ENCODE peak calls at places on chromosome 22, in ten cellular contexts. Q is heart left ventricle, J is body of pancreas, C is transverse colon, A is tibial nerve, L is spleen, N is uterus, K is HCT116, I is ovary, X is testis. S is an unnamed sample. For H3K36me3, the result is how much of the 10 kb centered on the place peaks cover.

GRCh38 chr22:11066458-11067285 is 4461.3 kb upstream of the OR11H1 start:
- DNase-seq in C (no peak), K (no peak), N (no peak), J (no peak), I (peak), L (peak), Q (peak), X (no peak), A (no peak), S (no peak)

GRCh38 chr22:30655532-30655931 is 12.1 kb downstream of the DUSP18 start:
- DNase-seq in Q (no peak), A (no peak), I (no peak), J (no peak), X (no peak), K (no peak), C (no peak), L (no peak), N (no peak), S (no peak)

GRCh38 chr22:28716686-28717085 is 24.9 kb downstream of the CHEK2 start:
- DNase-seq in N (no peak), K (no peak), C (no peak), I (no peak), X (no peak), L (no peak), A (no peak), Q (no peak), J (no peak), S (no peak)

GRCh38 chr22:48709453-48709852 is 1118.2 kb downstream of the BRD1 start:
- DNase-seq in K (no peak), I (no peak), N (no peak), L (peak), C (no peak), Q (no peak), J (no peak), A (no peak), X (no peak), S (no peak)

GRCh38 chr22:20197407-20198030 is 46.7 kb upstream of the CCDC188 start:
- DNase-seq in C (no peak), X (no peak), N (no peak), J (no peak), K (no peak), L (no peak), A (no peak), Q (no peak), I (no peak), S (no peak)

GRCh38 chr22:48104786-48105185 is 1342.3 kb downstream of the TBC1D22A start:
- DNase-seq in N (no peak), X (no peak), C (no peak), A (no peak), K (no peak), J (no peak), Q (no peak), I (no peak), L (no peak), S (no peak)

GRCh38 chr22:33917744-33918406 is 2.4 kb downstream of the LARGE1 start:
- DNase-seq in A (no peak), I (no peak), N (no peak), C (no peak), Q (no peak), K (no peak), L (no peak), J (no peak), X (no peak), S (no peak)

GRCh38 chr22:36279219-36279666 is 26.3 kb downstream of the APOL1 start:
- DNase-seq in N (peak), X (no peak), C (no peak), I (no peak), K (no peak), A (no peak), J (no peak), L (no peak), Q (no peak), S (no peak)

GRCh38 chr22:44786610-44787009 is 34.2 kb downstream of the ARHGAP8 start:
- DNase-seq in Q (no peak), C (no peak), X (no peak), L (peak), I (no peak), J (no peak), N (no peak), K (no peak), A (no peak), S (no peak)

GRCh38 chr22:31605851-31606585 is 56.0 kb downstream of the PISD start:
- DNase-seq in A (no peak), L (no peak), I (no peak), J (no peak), N (no peak), X (no peak), C (no peak), Q (no peak), K (no peak), S (no peak)

GRCh38 chr22:37249946-37250345 is 5.9 kb upstream of the RAC2 start:
- DNase-seq in I (no peak), J (no peak), N (no peak), K (no peak), A (no peak), Q (no peak), X (no peak), C (no peak), L (peak), S (no peak)

GRCh38 chr22:21694795-21695431 is 29.1 kb downstream of the PPIL2 start:
- DNase-seq in C (no peak), K (no peak), A (no peak), N (no peak), L (no peak), Q (no peak), I (no peak), J (no peak), X (no peak), S (no peak)

GRCh38 chr22:21791635-21792625 is 56.3 kb upstream of the YPEL1 start:
- DNase-seq in I (no peak), K (no peak), N (no peak), J (no peak), A (no peak), L (no peak), C (no peak), Q (no peak), X (no peak), S (no peak)

GRCh38 chr22:45319319-45319675 is 9.6 kb downstream of the FAM118A start:
- DNase-seq in X (peak), L (no peak), C (no peak), Q (no peak), N (no peak), I (peak), A (no peak), K (no peak), J (no peak), S (no peak)

GRCh38 chr22:26484360-26484706 is 656 bp downstream of the SRRD start:
- DNase-seq in K (no peak), L (no peak), A (no peak), N (no peak), C (no peak), J (no peak), Q (no peak), X (no peak), I (no peak), S (no peak)

GRCh38 chr22:48891688-48892380 is 935.8 kb downstream of the BRD1 start:
- DNase-seq in L (no peak), Q (no peak), K (no peak), C (no peak), N (no peak), A (no peak), X (no peak), I (no peak), J (no peak), S (peak)

GRCh38 chr22:48305726-48306235 is 1521.9 kb downstream of the BRD1 start:
- DNase-seq in Q (no peak), N (no peak), K (no peak), L (no peak), C (no peak), J (no peak), X (no peak), A (no peak), I (no peak), S (no peak)

GRCh38 chr22:23055448-23056179 is 14.7 kb upstream of the GNAZ start:
- DNase-seq in A (no peak), J (no peak), I (no peak), L (peak), K (no peak), Q (no peak), C (no peak), N (no peak), X (no peak), S (no peak)

GRCh38 chr22:23245045-23245798 is 64.9 kb downstream of the BCR start:
- DNase-seq in J (no peak), Q (no peak), L (no peak), A (no peak), C (no peak), N (no peak), X (no peak), I (no peak), K (no peak), S (peak)

GRCh38 chr22:37189011-37189466 is 992 bp upstream of the C1QTNF6 start:
- DNase-seq in L (no peak), J (no peak), N (no peak), K (peak), C (no peak), X (no peak), A (no peak), I (no peak), Q (no peak), S (no peak)

GRCh38 chr22:23970816-23971482 is 3.3 kb downstream of the DDT start:
- DNase-seq in K (no peak), X (no peak), N (no peak), J (no peak), L (no peak), A (no peak), Q (no peak), I (no peak), C (no peak), S (no peak)

GRCh38 chr22:23212061-23213030 is 32.0 kb downstream of the BCR start:
- DNase-seq in A (no peak), N (no peak), C (no peak), I (no peak), K (no peak), X (no peak), J (no peak), Q (no peak), L (peak), S (no peak)

GRCh38 chr22:44776535-44777363 is 24.4 kb downstream of the ARHGAP8 start:
- DNase-seq in N (no peak), Q (no peak), K (no peak), X (no peak), I (no peak), L (no peak), J (no peak), A (no peak), C (peak), S (no peak)

GRCh38 chr22:19173047-19174035 is 5.2 kb downstream of the SLC25A1 start:
- DNase-seq in L (peak), Q (no peak), C (peak), N (no peak), K (no peak), I (no peak), X (no peak), A (no peak), J (no peak), S (no peak)

GRCh38 chr22:19175026-19175601 is 3.4 kb downstream of the SLC25A1 start:
- DNase-seq in J (no peak), K (no peak), L (no peak), C (no peak), I (no peak), A (no peak), X (no peak), N (no peak), Q (no peak), S (no peak)

GRCh38 chr22:19175602-19176174 is 2.8 kb downstream of the SLC25A1 start:
- DNase-seq in K (no peak), A (no peak), J (no peak), L (no peak), N (no peak), C (no peak), X (no peak), I (no peak), Q (no peak), S (no peak)

GRCh38 chr22:19176175-19176630 is 2.3 kb downstream of the SLC25A1 start:
- DNase-seq in X (no peak), I (no peak), K (no peak), J (no peak), N (no peak), Q (no peak), L (no peak), C (no peak), A (no peak), S (peak)

DNA sequence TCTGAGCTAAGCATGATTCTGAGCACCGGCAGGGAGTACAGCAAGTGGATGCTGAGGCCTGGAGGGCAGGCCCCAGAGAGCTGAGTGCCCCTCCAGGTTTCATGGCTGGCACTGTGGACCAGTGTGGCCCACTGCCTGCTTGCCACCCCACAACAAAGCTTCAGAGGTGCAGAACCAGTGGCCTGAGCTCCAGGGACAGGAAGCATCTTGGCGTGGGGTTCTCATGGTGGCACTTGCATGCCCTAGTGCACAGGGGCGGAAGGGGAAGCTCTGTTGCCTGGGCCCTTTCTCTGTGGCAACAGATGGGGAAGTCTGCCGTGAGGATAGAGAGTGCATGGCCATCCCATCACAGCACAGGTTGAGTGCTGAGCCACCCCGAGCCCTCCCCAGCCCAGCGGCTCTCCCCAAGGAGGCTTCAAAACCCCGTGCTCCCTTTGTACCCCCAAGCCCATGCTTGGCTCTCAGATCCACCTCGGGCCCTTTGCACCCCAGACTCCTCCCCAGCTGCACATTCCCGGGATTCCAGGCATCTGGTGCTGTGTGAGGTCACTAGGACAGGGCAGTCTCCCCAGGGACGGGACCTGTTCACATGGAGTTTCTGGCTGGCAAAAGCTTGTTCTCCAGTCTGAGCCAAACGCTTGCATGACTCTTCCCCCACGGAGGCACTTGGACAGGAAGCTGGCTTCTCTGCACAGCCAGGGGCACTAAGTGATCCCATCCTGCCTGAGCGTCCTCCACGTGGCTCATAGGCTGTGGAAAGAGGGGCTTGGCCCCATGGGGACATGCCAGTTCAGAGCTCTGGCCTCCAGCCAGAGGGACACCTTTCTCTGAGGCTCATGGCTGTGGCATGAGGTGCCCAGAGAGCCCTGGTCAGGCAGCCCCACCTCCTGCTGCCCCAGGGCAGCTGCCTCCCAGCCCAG is 4.2 kb downstream of the SLC25A1 start:
- DNase-seq in X (peak), A (no peak), C (no peak), I (no peak), K (no peak), Q (no peak), L (peak), N (no peak), J (peak), S (peak)
- TF ChIP-seq POLR2A in X (no peak), A (no peak), C (no peak), I (no peak), K (no peak), Q (no peak), L (no peak), N (no peak), J (no peak), S (peak)

GRCh38 chr22:43467571-43467970 is 55.8 kb downstream of the MPPED1 start:
- DNase-seq in K (no peak), I (no peak), Q (no peak), J (no peak), N (no peak), X (no peak), A (no peak), C (no peak), L (no peak), S (no peak)
- H3K36me3 ChIP-seq in K (under half), I (under half), Q (under half), J (under half), N (under half), X (under half), A (under half), C (under half), L (under half), S (under half)

DNA sequence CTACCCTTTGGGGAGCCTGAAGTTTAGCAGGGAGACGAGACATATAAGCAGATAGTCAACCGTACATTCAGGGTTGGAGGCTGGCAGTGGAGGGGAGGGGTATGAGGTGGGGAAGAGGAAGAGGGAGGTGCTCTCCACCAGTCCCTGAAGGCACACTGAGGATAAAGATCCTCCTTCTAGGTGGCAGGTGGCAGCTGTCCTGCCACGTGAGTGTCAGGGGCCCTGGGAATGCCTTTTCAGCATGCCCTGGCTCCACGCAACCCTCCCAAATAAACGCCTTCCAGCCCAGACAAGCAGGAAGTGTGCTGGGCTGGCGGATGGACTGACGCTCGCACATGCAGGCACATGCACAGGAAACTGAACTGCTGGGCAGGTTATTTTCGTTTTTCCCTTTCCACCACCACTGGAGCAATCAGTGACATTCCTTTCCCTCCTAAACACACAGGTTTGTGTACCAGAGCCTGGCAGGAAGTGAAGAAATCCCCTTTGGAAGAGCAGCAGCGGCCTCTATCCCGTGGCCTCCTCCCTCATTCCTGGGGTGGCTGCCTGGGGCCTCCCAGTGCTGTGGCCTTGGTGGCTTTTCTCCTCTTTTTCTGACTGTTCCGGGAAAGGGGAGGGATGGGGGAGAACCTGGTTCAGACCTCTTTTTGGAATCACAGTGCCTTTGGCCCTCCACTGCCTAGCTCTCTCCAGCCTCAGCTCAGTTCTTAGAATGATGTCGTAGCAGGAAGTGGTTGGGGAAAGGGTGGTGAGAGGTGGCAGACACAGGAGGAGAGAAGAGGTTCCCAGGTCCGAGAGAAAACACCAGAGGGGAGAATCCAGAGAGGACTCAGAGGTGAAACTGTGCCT is 157.0 kb upstream of the TIMP3 start:
- DNase-seq in I (peak), A (no peak), K (no peak), L (peak), X (no peak), C (peak), Q (peak), N (peak), J (peak), S (peak)
- TF ChIP-seq POLR2A in I (no peak), A (no peak), K (no peak), L (no peak), X (no peak), C (no peak), Q (peak), N (no peak), J (no peak), S (no peak)

DNA sequence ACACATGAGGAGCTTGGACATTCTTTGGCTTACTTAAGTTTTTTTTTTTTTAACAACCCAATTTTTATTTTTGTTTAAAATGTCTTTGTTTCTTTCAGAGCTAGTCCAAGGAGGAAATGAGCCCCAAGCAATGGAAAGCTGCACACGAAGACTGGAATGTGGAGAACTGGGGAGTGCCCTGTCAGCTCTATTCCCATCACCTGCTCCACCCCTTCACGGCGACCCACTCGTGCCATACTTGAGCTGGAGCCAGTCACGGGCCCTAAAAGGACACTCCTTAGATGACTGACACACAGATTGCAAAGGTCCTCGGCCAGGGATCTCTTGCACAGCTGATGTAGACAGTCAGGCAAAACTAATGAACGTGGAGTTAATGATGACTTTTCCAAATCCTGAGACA is 10.6 kb upstream of the SLC25A18 start:
- DNase-seq in A (no peak), X (no peak), I (no peak), N (no peak), J (no peak), K (no peak), C (no peak), L (peak), Q (no peak), S (no peak)
- H3K36me3 ChIP-seq in A (under half), X (under half), I (under half), N (under half), J (under half), K (under half), C (under half), L (under half), Q (under half), S (under half)

DNA sequence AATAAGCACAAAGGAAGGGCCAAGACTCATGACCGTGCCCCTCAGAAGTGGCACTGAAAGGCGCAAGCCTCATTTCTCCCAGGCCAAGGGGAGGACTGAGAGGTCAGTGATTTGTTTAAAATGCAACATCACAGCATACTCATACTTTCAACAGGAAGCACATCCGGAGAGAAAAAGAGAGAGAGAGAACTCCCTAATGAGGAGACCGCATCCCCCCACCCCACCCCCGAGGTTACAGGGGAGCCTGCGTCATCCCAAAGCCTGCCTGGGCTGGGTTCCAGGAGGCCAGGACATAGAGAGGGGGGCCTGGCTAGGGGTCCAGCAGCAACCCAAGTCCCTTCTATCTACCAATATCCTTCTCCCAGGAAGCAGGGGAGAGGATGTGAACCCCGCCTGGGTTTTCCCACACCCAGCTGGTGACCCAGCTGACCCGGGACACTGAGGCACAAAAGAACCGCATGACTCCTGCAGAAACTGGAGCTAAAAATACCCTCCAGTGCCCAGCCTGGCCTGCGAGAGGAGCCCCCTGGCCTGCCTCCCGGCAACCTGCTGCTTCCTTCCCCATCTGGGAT is 3.8 kb downstream of the CSNK1E start:
- DNase-seq in C (peak), L (peak), X (no peak), Q (peak), K (no peak), J (peak), I (peak), N (peak), A (no peak), S (peak)
- TF ChIP-seq POLR2A in C (no peak), L (no peak), X (no peak), Q (no peak), K (no peak), J (no peak), I (peak), N (no peak), A (no peak), S (peak)

S was measured in adrenal gland.